ENCODE peak calls at places on chromosomes 6 and 20, in seven cellular contexts. One of them, this sample, is unnamed.

GRCh38 chr20:31818376-31818908 is 714 bp upstream of the MYLK2 start:
- DNase-seq in adrenal gland: no peak
- DNase-seq in mucosa of descending colon: no peak
- DNase-seq in bronchial epithelial cell: no peak
- DNase-seq in astrocyte of the cerebellum: no peak
- DNase-seq in CD8-positive, alpha-beta T cell: no peak
- DNase-seq in GM23338: no peak
- DNase-seq in this sample: no peak

GRCh38 chr6:2502096-2502997 is 248.4 kb downstream of the MYLK4 start:
- DNase-seq in adrenal gland: no peak
- DNase-seq in mucosa of descending colon: no peak
- DNase-seq in bronchial epithelial cell: no peak
- DNase-seq in astrocyte of the cerebellum: no peak
- DNase-seq in CD8-positive, alpha-beta T cell: no peak
- DNase-seq in GM23338: peak; percentile 18
- DNase-seq in this sample: no peak

GRCh38 chr20:2299301-2299700 is 3.5 kb downstream of the TGM3 start:
- DNase-seq in adrenal gland: no peak
- DNase-seq in mucosa of descending colon: peak; percentile 84
- DNase-seq in bronchial epithelial cell: peak; percentile 28
- DNase-seq in astrocyte of the cerebellum: no peak
- DNase-seq in CD8-positive, alpha-beta T cell: no peak
- DNase-seq in GM23338: no peak
- DNase-seq in this sample: no peak

GRCh38 chr20:24100370-24101011 is 111.9 kb upstream of the GGTLC1 start:
- DNase-seq in adrenal gland: peak; percentile 75
- DNase-seq in mucosa of descending colon: no peak
- DNase-seq in bronchial epithelial cell: peak; percentile 80
- DNase-seq in astrocyte of the cerebellum: peak; percentile 34
- DNase-seq in CD8-positive, alpha-beta T cell: peak; percentile 77
- DNase-seq in GM23338: peak; percentile 63
- DNase-seq in this sample: peak; percentile 27

GRCh38 chr6:157528931-157529653 is 148.1 kb downstream of the ZDHHC14 start:
- DNase-seq in adrenal gland: peak; percentile 68
- DNase-seq in mucosa of descending colon: no peak
- DNase-seq in bronchial epithelial cell: peak; percentile 7
- DNase-seq in astrocyte of the cerebellum: no peak
- DNase-seq in CD8-positive, alpha-beta T cell: no peak
- DNase-seq in GM23338: no peak
- DNase-seq in this sample: peak; percentile 92

GRCh38 chr20:33811763-33812672 is 870 bp downstream of the CHMP4B start:
- DNase-seq in adrenal gland: peak; percentile 93
- DNase-seq in mucosa of descending colon: peak; percentile 58
- DNase-seq in bronchial epithelial cell: peak; percentile 92
- DNase-seq in astrocyte of the cerebellum: no peak
- DNase-seq in CD8-positive, alpha-beta T cell: peak; percentile 49
- DNase-seq in GM23338: peak; percentile 57
- DNase-seq in this sample: peak; percentile 74

GRCh38 chr6:43793154-43793874 is 23.3 kb downstream of the VEGFA start:
- DNase-seq in adrenal gland: no peak
- DNase-seq in mucosa of descending colon: no peak
- DNase-seq in bronchial epithelial cell: no peak
- DNase-seq in astrocyte of the cerebellum: no peak
- DNase-seq in CD8-positive, alpha-beta T cell: no peak
- DNase-seq in GM23338: no peak
- DNase-seq in this sample: no peak

GRCh38 chr20:41080866-41081265 is 52.2 kb downstream of the TOP1 start:
- DNase-seq in adrenal gland: no peak
- DNase-seq in mucosa of descending colon: no peak
- DNase-seq in bronchial epithelial cell: no peak
- DNase-seq in astrocyte of the cerebellum: no peak
- DNase-seq in CD8-positive, alpha-beta T cell: no peak
- DNase-seq in GM23338: no peak
- DNase-seq in this sample: no peak

GRCh38 chr6:130839379-130839778 is 12.2 kb downstream of the SMLR1 start:
- DNase-seq in adrenal gland: no peak
- DNase-seq in mucosa of descending colon: no peak
- DNase-seq in bronchial epithelial cell: no peak
- DNase-seq in astrocyte of the cerebellum: no peak
- DNase-seq in CD8-positive, alpha-beta T cell: no peak
- DNase-seq in GM23338: peak; percentile 34
- DNase-seq in this sample: no peak

GRCh38 chr6:163232649-163233048 is 181.9 kb upstream of the QKI start:
- DNase-seq in adrenal gland: no peak
- DNase-seq in mucosa of descending colon: no peak
- DNase-seq in bronchial epithelial cell: no peak
- DNase-seq in astrocyte of the cerebellum: no peak
- DNase-seq in CD8-positive, alpha-beta T cell: no peak
- DNase-seq in GM23338: no peak
- DNase-seq in this sample: no peak

GRCh38 chr20:3603108-3603507 is 60.1 kb downstream of the GFRA4 start:
- DNase-seq in adrenal gland: no peak
- DNase-seq in mucosa of descending colon: no peak
- DNase-seq in bronchial epithelial cell: no peak
- DNase-seq in astrocyte of the cerebellum: no peak
- DNase-seq in CD8-positive, alpha-beta T cell: no peak
- DNase-seq in GM23338: no peak
- DNase-seq in this sample: no peak

GRCh38 chr6:13228264-13229204 is 99.8 kb downstream of the TBC1D7 start:
- DNase-seq in adrenal gland: no peak
- DNase-seq in mucosa of descending colon: no peak
- DNase-seq in bronchial epithelial cell: no peak
- DNase-seq in astrocyte of the cerebellum: no peak
- DNase-seq in CD8-positive, alpha-beta T cell: no peak
- DNase-seq in GM23338: no peak
- DNase-seq in this sample: no peak

GRCh38 chr20:17495826-17496225 is 35.4 kb downstream of the BFSP1 start:
- DNase-seq in adrenal gland: no peak
- DNase-seq in mucosa of descending colon: no peak
- DNase-seq in bronchial epithelial cell: no peak
- DNase-seq in astrocyte of the cerebellum: no peak
- DNase-seq in CD8-positive, alpha-beta T cell: peak; percentile 15
- DNase-seq in GM23338: no peak
- DNase-seq in this sample: no peak

GRCh38 chr6:144415835-144416237 is 130.7 kb downstream of the UTRN start:
- DNase-seq in adrenal gland: no peak
- DNase-seq in mucosa of descending colon: no peak
- DNase-seq in bronchial epithelial cell: peak; percentile 97
- DNase-seq in astrocyte of the cerebellum: no peak
- DNase-seq in CD8-positive, alpha-beta T cell: no peak
- DNase-seq in GM23338: no peak
- DNase-seq in this sample: peak; percentile 9

GRCh38 chr20:6679086-6679485 is 88.4 kb upstream of the BMP2 start:
- DNase-seq in adrenal gland: no peak
- DNase-seq in mucosa of descending colon: no peak
- DNase-seq in bronchial epithelial cell: no peak
- DNase-seq in astrocyte of the cerebellum: no peak
- DNase-seq in CD8-positive, alpha-beta T cell: no peak
- DNase-seq in GM23338: peak; percentile 17
- DNase-seq in this sample: no peak

GRCh38 chr20:32035398-32035852 is 16.6 kb upstream of the HCK start:
- DNase-seq in adrenal gland: no peak
- DNase-seq in mucosa of descending colon: no peak
- DNase-seq in bronchial epithelial cell: no peak
- DNase-seq in astrocyte of the cerebellum: no peak
- DNase-seq in CD8-positive, alpha-beta T cell: no peak
- DNase-seq in GM23338: no peak
- DNase-seq in this sample: no peak

GRCh38 chr20:35223941-35224340 is 2.5 kb upstream of the MMP24 start:
- DNase-seq in adrenal gland: no peak
- DNase-seq in mucosa of descending colon: no peak
- DNase-seq in bronchial epithelial cell: no peak
- DNase-seq in astrocyte of the cerebellum: no peak
- DNase-seq in CD8-positive, alpha-beta T cell: no peak
- DNase-seq in GM23338: no peak
- DNase-seq in this sample: no peak

GRCh38 chr6:63529498-63529897 is 42.8 kb upstream of the LOC128125822 start:
- DNase-seq in adrenal gland: no peak
- DNase-seq in mucosa of descending colon: no peak
- DNase-seq in bronchial epithelial cell: peak; percentile 71
- DNase-seq in astrocyte of the cerebellum: peak; percentile 0
- DNase-seq in CD8-positive, alpha-beta T cell: no peak
- DNase-seq in GM23338: no peak
- DNase-seq in this sample: no peak

GRCh38 chr6:132333639-132334516 is 67.4 kb downstream of the MOXD1 start:
- DNase-seq in adrenal gland: peak; percentile 88
- DNase-seq in mucosa of descending colon: no peak
- DNase-seq in bronchial epithelial cell: peak; percentile 82
- DNase-seq in astrocyte of the cerebellum: peak; percentile 15
- DNase-seq in CD8-positive, alpha-beta T cell: no peak
- DNase-seq in GM23338: peak; percentile 34
- DNase-seq in this sample: peak; percentile 87

GRCh38 chr6:53565886-53566285 is 21.0 kb upstream of the GCLC start:
- DNase-seq in adrenal gland: no peak
- DNase-seq in mucosa of descending colon: no peak
- DNase-seq in bronchial epithelial cell: peak; percentile 54
- DNase-seq in astrocyte of the cerebellum: no peak
- DNase-seq in CD8-positive, alpha-beta T cell: no peak
- DNase-seq in GM23338: no peak
- DNase-seq in this sample: no peak

GRCh38 chr6:97978855-97979271 is 695.8 kb upstream of the MMS22L start:
- DNase-seq in adrenal gland: no peak
- DNase-seq in mucosa of descending colon: no peak
- DNase-seq in bronchial epithelial cell: no peak
- DNase-seq in astrocyte of the cerebellum: no peak
- DNase-seq in CD8-positive, alpha-beta T cell: no peak
- DNase-seq in GM23338: peak; percentile 80
- DNase-seq in this sample: no peak
- H3K4me3 ChIP-seq in adrenal gland: no peak overlapping the region
- H3K4me3 ChIP-seq in mucosa of descending colon: no peak overlapping the region
- H3K4me3 ChIP-seq in bronchial epithelial cell: no peak overlapping the region
- H3K4me3 ChIP-seq in astrocyte of the cerebellum: no peak overlapping the region
- H3K4me3 ChIP-seq in CD8-positive, alpha-beta T cell: no peak overlapping the region
- H3K4me3 ChIP-seq in GM23338: no peak overlapping the region
- H3K4me3 ChIP-seq in this sample: no peak overlapping the region

GRCh38 chr6:33000053-33000452 is 9.3 kb downstream of the HLA-DOA start:
- DNase-seq in adrenal gland: no peak
- DNase-seq in mucosa of descending colon: no peak
- DNase-seq in bronchial epithelial cell: peak; percentile 68
- DNase-seq in astrocyte of the cerebellum: no peak
- DNase-seq in CD8-positive, alpha-beta T cell: no peak
- DNase-seq in GM23338: peak; percentile 93
- DNase-seq in this sample: no peak
- TF ChIP-seq CTCF in adrenal gland: no peak
- TF ChIP-seq CTCF in mucosa of descending colon: no peak
- TF ChIP-seq CTCF in bronchial epithelial cell: peak; percentile 55
- TF ChIP-seq CTCF in astrocyte of the cerebellum: no peak
- TF ChIP-seq CTCF in CD8-positive, alpha-beta T cell: no peak
- TF ChIP-seq CTCF in GM23338: peak; percentile 79
- TF ChIP-seq CTCF in this sample: peak; percentile 47

DNA sequence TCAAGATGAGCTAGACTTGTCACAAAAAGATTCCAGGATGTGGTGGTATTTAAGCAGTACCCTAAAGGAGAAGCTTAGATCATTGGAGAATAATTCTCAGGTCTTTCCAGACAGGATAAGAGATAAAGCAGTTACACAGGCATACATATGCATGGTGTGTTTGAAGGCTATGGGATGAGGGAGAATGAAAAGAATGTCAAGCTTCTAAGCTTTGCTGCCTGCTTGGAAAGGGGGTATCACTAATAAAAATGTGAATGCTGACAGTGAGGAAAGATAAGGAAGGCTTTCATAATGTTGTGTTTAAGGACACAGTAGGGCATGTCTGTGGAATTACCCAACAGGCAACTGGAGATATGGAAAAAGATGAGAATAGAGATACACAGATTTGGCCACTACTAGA is 28.1 kb downstream of the RWDD2A start:
- DNase-seq in adrenal gland: no peak
- DNase-seq in mucosa of descending colon: no peak
- DNase-seq in bronchial epithelial cell: no peak
- DNase-seq in astrocyte of the cerebellum: no peak
- DNase-seq in CD8-positive, alpha-beta T cell: no peak
- DNase-seq in GM23338: no peak
- DNase-seq in this sample: no peak
- H3K4me3 ChIP-seq in adrenal gland: no peak overlapping the region
- H3K4me3 ChIP-seq in mucosa of descending colon: no peak overlapping the region
- H3K4me3 ChIP-seq in bronchial epithelial cell: no peak overlapping the region
- H3K4me3 ChIP-seq in astrocyte of the cerebellum: no peak overlapping the region
- H3K4me3 ChIP-seq in CD8-positive, alpha-beta T cell: no peak overlapping the region
- H3K4me3 ChIP-seq in GM23338: no peak overlapping the region
- H3K4me3 ChIP-seq in this sample: no peak overlapping the region

DNA sequence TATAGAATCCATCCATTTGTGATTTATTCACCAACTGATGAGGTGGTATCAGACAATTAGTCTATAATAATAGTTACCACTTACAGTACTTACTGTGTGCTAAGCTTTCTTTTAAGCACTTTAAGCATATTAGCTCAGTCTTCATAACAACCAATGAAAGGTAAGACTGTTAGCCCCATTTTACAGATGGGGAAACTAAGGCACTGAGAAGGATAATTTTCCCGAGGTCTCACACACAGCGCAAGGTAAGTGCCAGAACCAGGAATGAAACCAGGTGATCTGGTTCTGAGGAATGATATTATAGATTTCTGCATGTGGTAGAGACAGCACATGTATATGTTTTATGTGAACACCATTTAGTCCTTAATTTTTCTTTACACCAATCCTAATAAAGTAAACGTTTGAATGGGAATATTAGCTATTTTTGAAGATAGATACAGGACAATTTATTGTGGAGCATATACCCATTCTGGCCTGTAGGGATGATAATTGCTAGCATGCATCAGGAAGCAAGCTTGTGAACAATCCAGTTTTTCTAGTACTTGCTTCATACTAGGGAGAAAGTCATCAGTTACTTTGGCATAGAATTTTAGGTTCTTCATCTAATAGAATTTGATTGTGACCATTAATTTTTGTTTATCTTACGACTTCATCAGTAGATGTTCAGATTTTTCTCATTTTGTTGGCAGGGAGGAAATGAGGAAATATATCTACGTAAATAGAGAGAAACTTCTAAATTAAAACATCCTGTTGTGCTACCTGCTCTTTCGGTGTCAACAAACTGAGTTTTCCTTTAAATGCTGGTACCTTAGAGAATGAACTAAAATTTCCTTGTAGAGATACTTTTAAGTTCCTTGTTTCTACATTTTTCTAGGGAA is 3.0 kb downstream of the YWHAB start:
- DNase-seq in adrenal gland: no peak
- DNase-seq in mucosa of descending colon: no peak
- DNase-seq in bronchial epithelial cell: peak; percentile 76
- DNase-seq in astrocyte of the cerebellum: no peak
- DNase-seq in CD8-positive, alpha-beta T cell: no peak
- DNase-seq in GM23338: no peak
- DNase-seq in this sample: no peak
- TF ChIP-seq CTCF in adrenal gland: peak; percentile 33
- TF ChIP-seq CTCF in mucosa of descending colon: no peak
- TF ChIP-seq CTCF in bronchial epithelial cell: peak; percentile 32
- TF ChIP-seq CTCF in astrocyte of the cerebellum: no peak
- TF ChIP-seq CTCF in CD8-positive, alpha-beta T cell: peak; percentile 43
- TF ChIP-seq CTCF in GM23338: peak; percentile 32
- TF ChIP-seq CTCF in this sample: peak; percentile 31

This sample was measured in epithelial cell of proximal tubule.